ENCODE peak calls at places on chromosome 3, in ten cellular contexts. V is HCT116, Z is transverse colon, B is GM12878, L is HepG2, Q is prostate gland, N is suprapubic skin, C is endothelial cell of umbilical vein, I is SK-N-SH, S is spleen. J is an unnamed sample. For H3K27me3, the result is how much of the 10 kb centered on the place peaks cover.

GRCh38 chr3:445960-446359 is 249.4 kb downstream of the CHL1 start:
- DNase-seq in N (no peak), S (no peak), V (no peak), Q (no peak), L (no peak), Z (no peak), C (no peak), B (no peak), I (no peak), J (no peak)

GRCh38 chr3:28972921-28973320 is 307.9 kb upstream of the RBMS3 start:
- DNase-seq in Q (no peak), I (no peak), V (no peak), C (no peak), N (no peak), S (no peak), Z (no peak), B (no peak), L (no peak), J (no peak)

GRCh38 chr3:43082457-43082856 is 23.4 kb downstream of the POMGNT2 start:
- DNase-seq in C (no peak), V (no peak), B (no peak), N (no peak), I (no peak), L (no peak), Z (no peak), Q (no peak), S (no peak), J (no peak)

GRCh38 chr3:32814371-32814770 is 3.4 kb upstream of the TRIM71 start:
- DNase-seq in Z (no peak), B (no peak), V (no peak), I (no peak), C (no peak), N (no peak), Q (no peak), S (no peak), L (no peak), J (no peak)

GRCh38 chr3:120423432-120423831 is 27.4 kb downstream of the FSTL1 start:
- DNase-seq in I (no peak), V (no peak), L (no peak), C (no peak), N (no peak), Q (no peak), Z (no peak), B (no peak), S (no peak), J (no peak)

GRCh38 chr3:186209810-186210752 is 101.2 kb upstream of the ETV5 start:
- DNase-seq in Q (peak), C (no peak), B (no peak), I (peak), L (peak), Z (peak), S (no peak), N (peak), V (no peak), J (peak)

GRCh38 chr3:22451501-22451900 is 700.5 kb upstream of the ZNF385D start:
- DNase-seq in Z (no peak), N (no peak), S (no peak), C (no peak), V (no peak), L (no peak), Q (no peak), I (peak), B (no peak), J (no peak)

GRCh38 chr3:123880998-123881561 is 3.1 kb downstream of the MYLK start:
- DNase-seq in Z (no peak), C (peak), L (peak), Q (no peak), N (no peak), B (no peak), V (peak), S (no peak), I (peak), J (no peak)

GRCh38 chr3:110506890-110507289 is 564.7 kb upstream of the NECTIN3 start:
- DNase-seq in C (no peak), Q (no peak), I (no peak), V (no peak), L (no peak), N (no peak), B (no peak), S (no peak), Z (no peak), J (no peak)

GRCh38 chr3:38657369-38657768 is 7.9 kb upstream of the SCN5A start:
- DNase-seq in Q (no peak), Z (no peak), L (no peak), N (no peak), B (no peak), S (no peak), V (no peak), C (no peak), I (no peak), J (no peak)

GRCh38 chr3:125316949-125317348 is 58.2 kb downstream of the ZNF148 start:
- DNase-seq in V (no peak), B (peak), Q (no peak), S (no peak), Z (no peak), C (no peak), N (no peak), L (no peak), I (no peak), J (no peak)

GRCh38 chr3:126490619-126491018 is 14.9 kb upstream of the ZXDC start:
- DNase-seq in Q (no peak), L (peak), I (no peak), C (no peak), S (peak), B (no peak), V (no peak), N (no peak), Z (no peak), J (no peak)

GRCh38 chr3:102085431-102086226 is 236.3 kb downstream of the NFKBIZ start:
- DNase-seq in N (no peak), C (no peak), B (no peak), Z (no peak), L (no peak), I (no peak), V (no peak), S (no peak), Q (no peak), J (no peak)

GRCh38 chr3:13522236-13522635 is 26.7 kb upstream of the FBLN2 start:
- DNase-seq in B (no peak), Z (no peak), I (no peak), S (no peak), N (no peak), C (no peak), Q (no peak), L (no peak), V (no peak), J (no peak)

GRCh38 chr3:193831495-193832455 is 238.8 kb downstream of the OPA1 start:
- DNase-seq in Q (peak), B (peak), I (no peak), L (no peak), Z (no peak), V (no peak), S (no peak), N (peak), C (no peak), J (no peak)

GRCh38 chr3:71548995-71549394 is 34.5 kb downstream of the FOXP1 start:
- DNase-seq in N (no peak), C (no peak), V (no peak), B (no peak), Z (no peak), L (no peak), S (no peak), I (no peak), Q (no peak), J (no peak)

GRCh38 chr3:19931180-19931692 is 2.8 kb downstream of the EFHB start:
- DNase-seq in B (peak), V (no peak), S (no peak), Z (no peak), I (no peak), C (no peak), Q (no peak), N (no peak), L (no peak), J (no peak)

GRCh38 chr3:174859109-174859735 is at the start of gene NAALADL2:
- DNase-seq in C (no peak), L (no peak), Z (no peak), N (no peak), B (no peak), I (no peak), V (no peak), Q (peak), S (no peak), J (no peak)

GRCh38 chr3:111590096-111590491 is 5.1 kb downstream of the ZBED2 start:
- DNase-seq in C (no peak), B (no peak), Q (no peak), S (no peak), V (no peak), Z (no peak), L (no peak), N (no peak), I (no peak), J (no peak)

GRCh38 chr3:109081746-109082510 is 36.0 kb downstream of the MORC1 start:
- DNase-seq in Q (peak), B (peak), N (no peak), I (peak), Z (peak), C (peak), S (no peak), V (peak), L (peak), J (peak)

GRCh38 chr3:188510366-188510765 is 356.4 kb downstream of the LPP start:
- DNase-seq in C (peak), Q (no peak), V (no peak), I (no peak), Z (no peak), B (no peak), S (no peak), L (no peak), N (no peak), J (no peak)

GRCh38 chr3:27317096-27317495 is 52.1 kb downstream of the NEK10 start:
- DNase-seq in B (no peak), V (no peak), Q (no peak), I (no peak), Z (peak), S (no peak), L (peak), N (no peak), C (no peak), J (no peak)

DNA sequence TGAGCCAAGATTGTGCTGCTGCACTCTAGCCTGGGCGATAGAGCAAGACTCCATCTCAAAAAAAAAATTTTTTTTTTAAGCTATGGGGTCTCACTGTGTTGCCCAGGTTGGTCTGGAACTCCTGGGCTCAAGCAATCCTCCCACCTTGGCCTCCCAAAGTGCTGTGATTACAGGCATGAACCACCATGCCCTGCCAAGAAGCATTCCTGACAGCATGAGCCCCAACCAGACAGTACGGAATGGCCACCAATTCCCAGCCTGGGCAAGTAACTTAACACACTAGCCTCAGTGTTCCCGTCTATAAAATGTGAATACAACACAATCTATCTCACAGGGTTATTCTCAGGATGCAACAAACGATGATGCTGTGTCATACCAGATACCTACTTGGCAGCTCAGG is 2.1 kb downstream of the TKT start:
- DNase-seq in B (no peak), I (no peak), N (no peak), C (no peak), S (no peak), Z (no peak), Q (no peak), L (no peak), V (no peak), J (no peak)
- TF ChIP-seq POLR2AphosphoS5 in B (no peak), I (no peak), N (no peak), C (no peak), S (no peak), Z (no peak), Q (no peak), L (no peak), V (no peak), J (no peak)

GRCh38 chr3:138945646-138946553 is 1.0 kb downstream of the FOXL2 start:
- DNase-seq in C (no peak), Q (no peak), V (no peak), Z (peak), I (peak), S (peak), L (no peak), B (no peak), N (no peak), J (peak)

GRCh38 chr3:138943724-138944131 is 3.2 kb downstream of the FOXL2 start:
- DNase-seq in L (no peak), Q (no peak), S (no peak), I (no peak), N (no peak), C (peak), B (no peak), V (no peak), Z (no peak), J (no peak)

GRCh38 chr3:138942861-138943623 is 3.9 kb downstream of the FOXL2 start:
- DNase-seq in I (peak), Q (no peak), B (no peak), C (no peak), V (no peak), S (no peak), Z (no peak), N (no peak), L (no peak), J (no peak)

GRCh38 chr3:138944842-138945645 is 1.9 kb downstream of the FOXL2 start:
- DNase-seq in B (no peak), C (no peak), Z (peak), Q (no peak), V (no peak), S (peak), I (peak), L (no peak), N (no peak), J (no peak)

DNA sequence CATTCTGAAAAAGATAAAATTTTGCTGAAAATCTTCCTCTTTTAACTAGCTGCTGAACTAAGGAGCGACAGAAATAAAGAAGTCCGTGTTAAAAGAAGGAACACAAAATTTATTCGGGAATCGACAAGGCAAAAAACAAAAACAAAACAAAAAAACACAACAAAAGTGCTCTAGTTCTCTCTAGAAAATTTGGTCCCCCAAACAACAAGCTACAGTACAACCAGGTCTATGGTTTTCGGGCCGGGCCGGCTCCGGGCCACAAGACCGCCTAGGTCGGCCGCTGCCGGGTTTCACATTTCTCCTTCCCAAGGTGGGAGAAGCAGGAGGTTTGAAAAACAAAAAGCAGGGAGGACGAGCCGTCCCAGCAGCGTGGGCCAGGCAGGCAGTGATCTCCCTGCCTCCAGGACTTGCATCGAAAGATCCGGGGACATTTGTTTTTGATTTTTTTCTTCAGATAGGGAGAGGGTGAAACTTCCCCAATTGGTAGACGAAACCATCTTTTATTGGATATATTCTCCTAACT is 2.7 kb downstream of the FOXL2 start:
- DNase-seq in C (no peak), Z (no peak), N (no peak), I (peak), Q (no peak), S (peak), B (no peak), V (no peak), L (no peak), J (no peak)
- H3K27me3 ChIP-seq in C (half or more), Z (half or more), N (half or more), I (half or more), Q (half or more), S (under half), B (under half), V (under half), L (under half), J (half or more)

GRCh38 chr3:73624363-73625123 is at the start of gene PDZRN3:
- DNase-seq in L (no peak), N (peak), B (no peak), Z (peak), Q (peak), I (peak), C (peak), S (no peak), V (no peak), J (peak)
- TF ChIP-seq POLR2AphosphoS5 in L (no peak), N (no peak), B (no peak), Z (peak), Q (peak), I (peak), C (no peak), S (no peak), V (no peak), J (peak)

GRCh38 chr3:128481438-128481942 is 11.5 kb downstream of the GATA2 start:
- DNase-seq in Z (no peak), S (peak), L (no peak), I (peak), Q (no peak), B (no peak), V (no peak), C (peak), N (no peak), J (no peak)

GRCh38 chr3:128480717-128481437 is 12.1 kb downstream of the GATA2 start:
- DNase-seq in Q (no peak), N (no peak), L (no peak), V (no peak), C (no peak), Z (no peak), I (no peak), S (peak), B (no peak), J (no peak)

GRCh38 chr3:128482857-128483656 is 9.9 kb downstream of the GATA2 start:
- DNase-seq in Z (no peak), S (peak), Q (no peak), B (no peak), V (no peak), L (no peak), N (no peak), C (peak), I (peak), J (no peak)

GRCh38 chr3:128483657-128484403 is 9.2 kb downstream of the GATA2 start:
- DNase-seq in Q (no peak), N (no peak), S (peak), C (peak), Z (no peak), L (no peak), V (no peak), I (no peak), B (no peak), J (no peak)

DNA sequence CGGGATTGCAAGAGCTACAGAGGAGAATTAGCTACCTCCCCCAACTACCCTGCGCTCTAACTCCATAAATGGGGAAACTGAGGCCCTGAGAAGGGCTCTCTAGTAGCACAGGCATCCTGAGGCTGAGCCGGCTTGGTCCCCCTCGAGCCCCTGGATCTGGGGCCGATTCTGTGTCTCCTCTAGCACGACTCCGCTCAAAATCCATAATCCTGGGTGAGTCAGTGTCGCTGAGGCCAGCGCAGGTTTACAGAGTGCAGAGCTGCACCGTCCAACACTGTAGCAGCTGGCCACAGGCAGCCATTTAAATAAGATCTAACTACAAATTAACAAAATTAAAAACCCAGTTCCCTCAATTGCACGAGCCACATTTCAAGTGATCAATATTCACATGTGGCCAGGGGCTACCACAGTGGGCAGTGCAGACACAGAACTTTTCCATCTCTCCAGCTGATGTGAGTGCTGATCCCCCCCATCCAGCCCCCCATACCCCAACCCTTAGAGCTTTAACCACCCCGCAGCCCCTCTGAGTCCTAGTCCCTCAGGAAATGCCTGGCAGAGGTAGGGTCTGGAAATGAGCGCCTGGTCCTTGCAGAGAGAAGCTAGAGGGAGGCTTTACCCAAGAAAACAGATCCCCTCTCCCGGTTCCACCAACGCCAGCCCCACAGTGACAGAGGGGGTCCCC is 10.7 kb downstream of the GATA2 start:
- DNase-seq in B (no peak), V (no peak), Z (no peak), Q (no peak), I (peak), C (peak), L (no peak), S (peak), N (no peak), J (no peak)
- H3K27me3 ChIP-seq in B (under half), V (under half), Z (half or more), Q (under half), I (under half), C (under half), L (under half), S (under half), N (half or more), J (half or more)

DNA sequence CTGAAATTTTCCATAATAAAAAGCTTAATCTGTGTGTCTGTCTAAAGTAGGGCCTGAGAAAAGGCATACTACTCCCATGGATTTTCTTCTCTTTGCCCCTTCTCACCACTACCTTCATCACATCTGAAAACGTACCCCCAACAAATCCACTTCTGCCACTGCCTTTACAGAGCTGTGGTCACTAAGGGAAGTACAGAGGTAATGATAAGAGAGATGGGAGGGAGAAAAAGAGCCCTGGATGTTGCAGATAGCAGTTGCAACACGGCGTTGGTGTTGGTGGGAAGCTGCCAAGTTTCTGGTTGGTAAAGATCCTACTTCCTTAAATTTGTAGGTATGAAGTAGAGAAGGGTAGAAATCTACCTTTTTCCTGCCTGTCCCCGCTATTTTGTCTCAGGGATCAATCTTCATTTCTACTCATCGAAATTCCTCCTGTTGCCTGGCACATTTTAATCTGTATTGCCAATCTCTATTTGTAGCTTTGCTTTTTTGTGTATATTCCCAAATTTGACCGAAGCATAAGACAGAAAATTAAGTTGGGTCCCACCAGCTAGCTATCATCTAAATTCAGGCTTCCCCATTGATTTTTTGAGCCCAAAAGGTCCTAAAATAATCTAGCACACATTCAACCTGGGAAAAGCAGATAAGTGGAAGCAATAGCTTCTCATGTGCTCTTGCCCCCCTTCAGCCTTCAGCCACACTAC is 102.9 kb downstream of the TFDP2 start:
- DNase-seq in C (no peak), Z (no peak), S (no peak), B (no peak), L (no peak), I (no peak), Q (no peak), N (no peak), V (no peak), J (no peak)
- TF ChIP-seq POLR2AphosphoS5 in C (no peak), Z (no peak), S (no peak), B (no peak), L (no peak), I (no peak), Q (no peak), N (no peak), V (no peak), J (no peak)

DNA sequence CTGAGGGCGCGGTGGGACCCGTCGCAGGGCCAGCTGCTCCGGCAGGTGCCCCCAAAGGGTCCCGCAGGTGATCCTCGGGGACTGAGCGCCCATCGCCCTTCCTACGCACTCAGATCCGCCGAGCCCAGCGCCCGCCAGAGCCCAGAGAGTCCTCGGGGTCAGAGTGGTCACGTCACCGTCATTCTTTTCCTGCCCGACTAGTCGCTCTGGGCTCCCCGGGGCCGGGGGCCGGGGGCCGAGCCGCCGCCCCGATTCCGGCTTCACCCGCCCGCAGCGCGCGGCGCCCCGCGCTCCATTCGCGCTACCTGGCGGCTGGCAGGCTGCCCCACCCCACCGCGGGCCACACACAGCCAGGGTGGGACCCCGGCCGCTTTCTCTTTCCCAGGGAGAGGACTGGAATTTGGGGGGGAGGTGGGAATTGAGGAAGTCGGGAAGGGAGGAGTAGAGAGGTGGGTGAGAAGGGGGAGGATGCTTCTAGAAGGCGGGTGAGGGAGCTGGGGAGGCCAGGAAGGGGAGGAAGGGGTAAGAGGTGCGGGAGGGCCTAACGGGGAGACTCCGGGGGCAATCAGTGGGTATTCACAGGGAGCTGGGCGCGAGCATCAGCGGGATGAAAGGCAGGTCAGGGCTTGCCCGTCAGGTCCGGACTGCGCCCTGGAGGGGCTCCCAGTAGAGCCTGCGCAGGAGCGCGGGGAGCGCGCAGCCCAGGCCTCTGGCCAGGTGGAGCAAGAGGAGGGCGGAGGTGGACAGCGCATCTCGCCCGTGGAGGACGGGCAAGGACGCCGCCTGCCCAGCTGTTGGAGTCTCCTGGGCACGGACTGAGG is 36.0 kb upstream of the EPHB3 start:
- DNase-seq in Z (no peak), C (no peak), Q (no peak), I (peak), B (no peak), V (no peak), N (no peak), S (peak), L (no peak), J (no peak)
- H3K27me3 ChIP-seq in Z (half or more), C (under half), Q (under half), I (half or more), B (under half), V (under half), N (under half), S (under half), L (under half), J (under half)